ENCODE peak calls at places on chromosomes 7 and 10, in five cellular contexts. Q is H9, R is RWPE2, Z is neural progenitor cell, D is GM23248. X is an unnamed sample. For H3K4me1, the result is how much of the 10 kb centered on the place peaks cover.

GRCh38 chr7:6436385-6436685 is 11.4 kb downstream of the DAGLB start:
- DNase-seq in Q (no peak), R (no peak), Z (no peak), D (no peak), X (no peak)

GRCh38 chr10:24950439-24950838 is 2.0 kb downstream of the PRTFDC1 start:
- DNase-seq in Q (no peak), R (no peak), Z (peak), D (no peak), X (no peak)

GRCh38 chr10:101065479-101066145 is 3.8 kb downstream of the KAZALD1 start:
- DNase-seq in Q (no peak), R (no peak), Z (no peak), D (peak), X (no peak)

GRCh38 chr10:16909271-16909767 is 92.1 kb upstream of the RSU1 start:
- DNase-seq in Q (no peak), R (no peak), Z (no peak), D (peak), X (no peak)

GRCh38 chr7:16524332-16524731 is 2.3 kb upstream of the LRRC72 start:
- DNase-seq in Q (no peak), R (no peak), Z (no peak), D (no peak), X (no peak)

GRCh38 chr10:102368072-102368471 is 27.4 kb upstream of the NFKB2 start:
- DNase-seq in Q (no peak), R (no peak), Z (no peak), D (no peak), X (no peak)

GRCh38 chr10:61592581-61592980 is 70.1 kb upstream of the CABCOCO1 start:
- DNase-seq in Q (peak), R (no peak), Z (peak), D (peak), X (no peak)

GRCh38 chr7:114484226-114484625 is 69.6 kb downstream of the FOXP2 start:
- DNase-seq in Q (no peak), R (no peak), Z (no peak), D (no peak), X (no peak)

GRCh38 chr7:67618569-67619543 is 622.2 kb downstream of the TYW1 start:
- DNase-seq in Q (peak), R (no peak), Z (peak), D (no peak), X (no peak)

GRCh38 chr10:75020168-75020567 is 91.3 kb upstream of the SAMD8 start:
- DNase-seq in Q (no peak), R (no peak), Z (no peak), D (no peak), X (no peak)

GRCh38 chr10:95346715-95347401 is 56.1 kb upstream of the PDLIM1 start:
- DNase-seq in Q (no peak), R (no peak), Z (peak), D (peak), X (no peak)

GRCh38 chr10:82558208-82558607 is 683.2 kb downstream of the NRG3 start:
- DNase-seq in Q (no peak), R (no peak), Z (no peak), D (no peak), X (no peak)

GRCh38 chr7:143882020-143882610 is 19.9 kb downstream of the TCAF1 start:
- DNase-seq in Q (peak), R (no peak), Z (peak), D (peak), X (no peak)

GRCh38 chr10:112092529-112092928 is 91.0 kb downstream of the GPAM start:
- DNase-seq in Q (no peak), R (no peak), Z (no peak), D (peak), X (no peak)

DNA sequence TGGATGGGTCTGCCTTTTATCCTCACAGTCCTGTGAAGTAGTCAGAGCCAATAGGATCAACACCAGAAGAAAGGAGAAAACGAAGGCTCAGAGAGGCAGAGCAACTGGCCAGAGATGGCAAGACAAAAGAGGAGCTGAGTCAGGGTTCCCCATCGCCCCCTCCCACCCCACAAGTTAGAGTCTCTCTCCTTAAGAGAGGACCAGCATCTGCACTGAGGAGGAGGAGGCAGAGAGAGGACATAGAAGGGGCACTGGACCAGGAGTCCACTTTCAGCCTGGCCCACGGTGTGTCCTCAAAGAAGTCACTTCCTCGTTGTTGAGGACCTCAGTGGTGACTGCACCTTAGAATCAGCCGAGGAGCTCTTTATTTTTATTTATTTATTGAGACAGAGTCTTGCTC is 11.6 kb downstream of the SPOCK2 start:
- DNase-seq in Q (no peak), R (no peak), Z (no peak), D (no peak), X (no peak)
- H3K4me1 ChIP-seq in Q (under half), R (under half), Z (under half), D (under half), X (under half)

DNA sequence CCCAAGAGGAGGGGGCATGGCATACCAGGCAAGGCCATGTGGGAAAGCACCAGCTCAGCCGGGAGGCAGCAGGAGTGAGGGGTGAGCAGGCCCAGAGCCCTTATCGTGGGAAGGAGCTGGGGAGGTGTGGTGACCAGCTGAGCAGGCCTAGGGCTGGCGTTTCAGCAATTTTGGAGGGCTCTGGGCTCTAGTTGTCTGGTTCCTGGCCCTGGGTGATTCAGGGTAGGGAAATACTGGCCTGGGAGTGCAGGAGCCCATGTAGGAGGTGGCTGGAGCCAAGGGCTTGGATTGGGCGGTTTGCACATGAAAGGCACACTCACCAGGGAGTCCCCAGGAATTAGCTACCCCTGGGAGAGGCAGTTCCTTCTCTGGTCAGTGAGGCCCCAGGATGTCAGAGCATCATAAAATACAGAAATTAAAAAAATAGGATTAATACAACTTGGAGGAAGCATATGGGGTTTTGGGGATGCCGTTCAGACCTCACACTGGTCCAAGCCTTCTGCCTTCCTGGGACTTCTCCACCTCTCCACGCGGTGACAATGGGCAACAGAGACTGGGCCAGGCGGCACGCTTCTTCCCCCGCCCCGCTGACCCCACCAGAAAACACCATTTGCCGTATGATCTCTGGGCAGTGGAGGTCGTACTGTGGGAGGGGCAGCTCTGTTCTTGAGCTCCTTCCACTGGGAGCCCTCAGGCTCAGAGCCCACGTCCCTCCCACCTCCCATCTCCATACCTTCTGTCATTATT is 133.1 kb upstream of the FAM20C start:
- DNase-seq in Q (peak), R (no peak), Z (no peak), D (no peak), X (no peak)
- H3K27ac ChIP-seq in Q (no peak), R (no peak), Z (no peak), D (no peak), X (no peak)

GRCh38 chr7:77800158-77800557 is 1.6 kb downstream of the PHTF2 start:
- DNase-seq in Q (no peak), R (no peak), Z (no peak), D (peak), X (no peak)

GRCh38 chr7:77798394-77799077 is at the start of the genes PHTF2 and TMEM60:
- DNase-seq in Q (peak), R (peak), Z (peak), D (peak), X (peak)

GRCh38 chr7:77797734-77798393 is 370 bp downstream of the TMEM60 start:
- DNase-seq in Q (no peak), R (no peak), Z (peak), D (peak), X (no peak)

GRCh38 chr7:77800730-77801129 is 2.2 kb downstream of the PHTF2 start:
- DNase-seq in Q (no peak), R (no peak), Z (no peak), D (no peak), X (no peak)

GRCh38 chr7:77799078-77799964 is 748 bp downstream of the PHTF2 start:
- DNase-seq in Q (peak), R (no peak), Z (peak), D (peak), X (no peak)
- H3K4me1 ChIP-seq in Q (under half), R (under half), Z (under half), D (under half), X (under half)

GRCh38 chr7:2644514-2645273 is 12.9 kb downstream of the TTYH3 start:
- DNase-seq in Q (no peak), R (no peak), Z (no peak), D (no peak), X (no peak)

GRCh38 chr7:2646680-2647571 is 15.1 kb downstream of the TTYH3 start:
- DNase-seq in Q (peak), R (no peak), Z (peak), D (no peak), X (no peak)

GRCh38 chr7:2647594-2648172 is 15.9 kb downstream of the TTYH3 start:
- DNase-seq in Q (no peak), R (no peak), Z (no peak), D (no peak), X (no peak)

GRCh38 chr7:2645274-2645868 is 13.6 kb downstream of the TTYH3 start:
- DNase-seq in Q (peak), R (no peak), Z (no peak), D (no peak), X (no peak)

DNA sequence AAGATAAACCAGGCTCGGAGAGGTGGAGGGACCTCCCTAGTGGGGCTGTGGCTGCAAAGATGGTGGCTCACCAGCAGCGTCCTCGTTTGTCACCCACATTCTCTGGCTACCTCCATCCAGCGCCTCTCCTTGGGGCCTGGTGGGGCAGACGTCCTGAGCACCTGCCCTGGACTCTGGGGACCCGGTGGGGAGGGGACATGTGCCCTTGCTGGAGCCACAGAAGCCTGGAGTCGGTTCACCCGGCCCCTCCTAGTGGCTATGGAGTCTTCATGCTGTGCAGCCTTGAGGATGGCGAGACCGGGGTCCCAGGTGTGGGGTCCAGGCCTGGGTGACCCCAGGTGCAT is 14.5 kb downstream of the TTYH3 start:
- DNase-seq in Q (no peak), R (no peak), Z (no peak), D (no peak), X (no peak)
- H3K27ac ChIP-seq in Q (no peak), R (no peak), Z (no peak), D (no peak), X (no peak)

GRCh38 chr7:140059288-140060242 is 3.2 kb downstream of the PARP12 start:
- DNase-seq in Q (no peak), R (no peak), Z (no peak), D (peak), X (no peak)

GRCh38 chr7:140061607-140061930 is 1.2 kb downstream of the PARP12 start:
- DNase-seq in Q (no peak), R (no peak), Z (no peak), D (no peak), X (no peak)

GRCh38 chr7:140060788-140061606 is 1.8 kb downstream of the PARP12 start:
- DNase-seq in Q (no peak), R (no peak), Z (no peak), D (no peak), X (no peak)

GRCh38 chr7:140058517-140058916 is 4.2 kb downstream of the PARP12 start:
- DNase-seq in Q (no peak), R (no peak), Z (no peak), D (no peak), X (no peak)

GRCh38 chr7:140060243-140060630 is 2.5 kb downstream of the PARP12 start:
- DNase-seq in Q (no peak), R (no peak), Z (no peak), D (no peak), X (no peak)
- H3K4me1 ChIP-seq in Q (under half), R (under half), Z (under half), D (under half), X (under half)

GRCh38 chr7:108308913-108309312 is 147.3 kb downstream of the NRCAM start:
- DNase-seq in Q (no peak), R (no peak), Z (no peak), D (peak), X (no peak)

GRCh38 chr7:108313086-108313485 is 143.2 kb downstream of the NRCAM start:
- DNase-seq in Q (no peak), R (no peak), Z (no peak), D (peak), X (no peak)

GRCh38 chr7:108314049-108314448 is 142.2 kb downstream of the NRCAM start:
- DNase-seq in Q (no peak), R (no peak), Z (no peak), D (no peak), X (no peak)

GRCh38 chr7:108310351-108310750 is 145.9 kb downstream of the NRCAM start:
- DNase-seq in Q (no peak), R (no peak), Z (no peak), D (peak), X (no peak)

GRCh38 chr7:108311446-108312168 is 144.6 kb downstream of the NRCAM start:
- DNase-seq in Q (no peak), R (no peak), Z (no peak), D (peak), X (no peak)
- H3K27ac ChIP-seq in Q (no peak), R (peak), Z (no peak), D (peak), X (no peak)

GRCh38 chr7:74027124-74027682 is 770 bp upstream of the ELN start:
- DNase-seq in Q (no peak), R (no peak), Z (no peak), D (no peak), X (no peak)

GRCh38 chr7:74025146-74025545 is 2.8 kb upstream of the ELN start:
- DNase-seq in Q (no peak), R (peak), Z (no peak), D (no peak), X (no peak)

GRCh38 chr7:74023786-74024185 is 4.2 kb upstream of the ELN start:
- DNase-seq in Q (no peak), R (no peak), Z (no peak), D (no peak), X (no peak)

GRCh38 chr7:74026406-74027123 is 1.4 kb upstream of the ELN start:
- DNase-seq in Q (peak), R (no peak), Z (peak), D (peak), X (peak)

DNA sequence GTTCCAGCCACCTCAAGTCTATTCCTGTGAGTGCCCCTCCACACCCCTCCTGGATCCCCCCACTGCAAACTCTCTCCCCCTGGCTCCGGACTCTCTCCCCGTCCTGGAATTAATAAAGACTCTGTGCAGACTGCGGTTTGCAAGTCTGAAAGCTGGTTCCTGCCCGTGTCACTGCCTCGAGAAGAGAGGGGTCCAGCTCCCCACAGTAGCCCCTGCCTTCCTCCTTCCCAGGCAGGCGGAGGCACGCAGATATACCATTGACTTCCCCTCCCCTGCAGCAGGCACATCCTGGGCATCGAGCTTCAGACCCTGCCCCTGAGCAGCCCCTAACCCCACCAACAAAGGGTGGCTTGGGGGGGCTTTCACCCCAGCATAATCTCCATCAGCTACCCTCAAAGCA is 2.2 kb upstream of the ELN start:
- DNase-seq in Q (no peak), R (no peak), Z (no peak), D (no peak), X (no peak)
- H3K4me1 ChIP-seq in Q (under half), R (under half), Z (under half), D (under half), X (under half)

GRCh38 chr10:2679646-2680045 is 387.7 kb upstream of the PFKP start:
- DNase-seq in Q (no peak), R (no peak), Z (no peak), D (no peak), X (no peak)

GRCh38 chr10:2680802-2681201 is 386.5 kb upstream of the PFKP start:
- DNase-seq in Q (no peak), R (no peak), Z (no peak), D (no peak), X (no peak)

GRCh38 chr10:2676455-2676854 is 390.9 kb upstream of the PFKP start:
- DNase-seq in Q (no peak), R (no peak), Z (no peak), D (no peak), X (no peak)

DNA sequence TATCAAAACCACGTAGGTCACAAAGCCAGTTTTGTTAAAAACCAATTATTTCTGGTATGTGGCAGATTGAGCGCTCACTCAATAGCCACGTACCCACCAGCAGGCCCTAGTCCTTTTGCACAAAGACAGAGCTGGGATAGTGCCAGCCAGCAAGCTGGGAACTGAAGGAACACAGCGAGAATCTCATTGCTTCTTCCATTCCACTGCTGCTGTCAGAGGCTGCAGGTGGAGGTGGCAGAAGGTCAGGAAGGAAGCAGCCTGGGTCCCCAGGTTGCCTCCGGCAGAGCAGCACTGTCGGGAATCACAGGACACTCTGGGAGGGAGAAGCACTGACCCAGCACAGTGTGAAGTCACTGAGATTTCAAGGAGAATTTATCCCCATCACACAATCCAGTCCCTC is 385.4 kb upstream of the PFKP start:
- DNase-seq in Q (no peak), R (no peak), Z (peak), D (no peak), X (no peak)
- H3K27ac ChIP-seq in Q (no peak), R (no peak), Z (no peak), D (no peak), X (no peak)

GRCh38 chr7:346116-346898 is 56.3 kb downstream of the FOXL3 start:
- DNase-seq in Q (no peak), R (no peak), Z (no peak), D (no peak), X (no peak)
- H3K4me1 ChIP-seq in Q (under half), R (under half), Z (under half), D (under half), X (under half)

X was measured in breast epithelium.